ENCODE peak calls at places on chromosomes 4 and X, in six cellular contexts. K is tibial nerve, A is K562, H is upper lobe of right lung, I is uterus, B is fibroblast of lung. J is an unnamed sample.

GRCh38 chrX:44903107-44903506 is 30.1 kb downstream of the KDM6A start:
- DNase-seq in H (no peak), B (peak; percentile 67), A (peak; percentile 18), I (no peak), K (no peak), J (no peak)

GRCh38 chrX:68632491-68632890 is 15.0 kb upstream of the STARD8 start:
- DNase-seq in H (no peak), K (no peak), B (no peak), A (no peak), I (no peak), J (no peak)

GRCh38 chr4:80492761-80493160 is 157.2 kb downstream of the CFAP299 start:
- DNase-seq in I (no peak), B (no peak), K (no peak), H (no peak), A (no peak), J (no peak)

GRCh38 chr4:99610605-99611172 is 36.1 kb downstream of the MTTP start:
- DNase-seq in B (peak; percentile 44), H (no peak), K (no peak), I (no peak), A (no peak), J (no peak)

GRCh38 chr4:110629214-110629754 is 6.4 kb upstream of the PITX2 start:
- DNase-seq in A (no peak), H (no peak), I (no peak), B (no peak), K (no peak), J (no peak)

GRCh38 chr4:137124278-137124932 is 407.9 kb downstream of the PCDH18 start:
- DNase-seq in K (no peak), B (peak; percentile 85), I (no peak), H (no peak), A (no peak), J (no peak)

GRCh38 chrX:24023972-24024664 is 2.9 kb downstream of the KLHL15 start:
- DNase-seq in B (peak; percentile 31), K (peak; percentile 4), A (no peak), I (no peak), H (no peak), J (no peak)

GRCh38 chrX:107766470-107767140 is 9.0 kb downstream of the TSC22D3 start:
- DNase-seq in K (peak; percentile 42), B (peak; percentile 48), I (peak; percentile 71), H (no peak), A (no peak), J (no peak)

GRCh38 chr4:39636786-39637185 is 1.9 kb downstream of the SMIM14 start:
- DNase-seq in H (no peak), B (peak; percentile 47), A (no peak), I (no peak), K (no peak), J (no peak)

GRCh38 chr4:9969526-9970398 is 51.5 kb downstream of the SLC2A9 start:
- DNase-seq in I (no peak), A (no peak), K (no peak), H (no peak), B (no peak), J (no peak)
- TF ChIP-seq CTCF in I (no peak), A (no peak), K (no peak), H (no peak), B (no peak), J (no peak)

GRCh38 chr4:153113838-153114105 is 90.5 kb upstream of the TRIM2 start:
- DNase-seq in K (no peak), A (no peak), B (no peak), H (no peak), I (no peak), J (no peak)
- H3K4me1 ChIP-seq in K (no peaks in the 10 kb centered on the region), A (no peaks in the 10 kb centered on the region), B (peaks cover 10% of the 10 kb centered on the region), H (no peaks in the 10 kb centered on the region), I (no peaks in the 10 kb centered on the region), J (peaks cover 12% of the 10 kb centered on the region)

DNA sequence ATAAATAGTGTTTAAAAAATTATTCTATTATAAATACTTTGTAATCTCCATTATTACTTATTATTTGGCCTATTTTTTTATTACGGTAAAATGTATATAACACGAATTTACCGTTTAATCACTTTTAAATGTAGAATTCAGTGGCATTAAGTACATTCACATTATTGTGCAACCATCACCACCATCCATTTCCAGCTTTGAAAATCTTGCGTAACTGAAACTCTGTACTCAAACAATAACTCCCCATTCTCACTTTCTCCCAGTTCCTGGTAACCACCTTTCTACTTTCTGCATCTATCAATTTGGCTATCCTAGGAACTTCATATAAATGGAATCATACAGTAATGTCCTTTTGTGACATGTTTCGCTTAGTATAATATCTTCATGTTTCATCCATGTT is 45.7 kb downstream of the PASD1 start:
- DNase-seq in K (no peak), B (no peak), I (no peak), H (no peak), A (no peak), J (no peak)
- H3K36me3 ChIP-seq in K (no peaks in the 10 kb centered on the region), B (no peaks in the 10 kb centered on the region), I (no peaks in the 10 kb centered on the region), H (no peaks in the 10 kb centered on the region), A (no peaks in the 10 kb centered on the region), J (no peaks in the 10 kb centered on the region)

GRCh38 chr4:183249854-183250253 is 70.2 kb downstream of the CLDN22 start:
- DNase-seq in B (peak; percentile 58), I (no peak), K (no peak), A (no peak), H (no peak), J (no peak)
- TF ChIP-seq CTCF in B (peak; percentile 49), I (peak; percentile 13), K (peak; percentile 45), A (peak; percentile 43), H (peak; percentile 36), J (peak; percentile 49)

GRCh38 chr4:85496146-85496849 is 21.3 kb downstream of the ARHGAP24 start:
- DNase-seq in H (no peak), K (no peak), I (no peak), A (no peak), B (no peak), J (no peak)

GRCh38 chr4:85500110-85500867 is 25.3 kb downstream of the ARHGAP24 start:
- DNase-seq in I (no peak), K (no peak), H (no peak), A (no peak), B (peak; percentile 82), J (no peak)

GRCh38 chr4:85496933-85497332 is 22.0 kb downstream of the ARHGAP24 start:
- DNase-seq in K (no peak), H (no peak), A (no peak), B (peak; percentile 83), I (no peak), J (no peak)

GRCh38 chr4:85498068-85498733 is 23.3 kb downstream of the ARHGAP24 start:
- DNase-seq in K (no peak), B (peak; percentile 77), I (peak; percentile 28), A (no peak), H (peak; percentile 72), J (no peak)

GRCh38 chr4:85499573-85499972 is 24.6 kb downstream of the ARHGAP24 start:
- DNase-seq in B (no peak), I (no peak), A (no peak), K (no peak), H (no peak), J (no peak)
- H3K4me1 ChIP-seq in B (peaks cover 19% of the 10 kb centered on the region), I (no peaks in the 10 kb centered on the region), A (no peaks in the 10 kb centered on the region), K (no peaks in the 10 kb centered on the region), H (peaks cover 17% of the 10 kb centered on the region), J (peaks cover 38% of the 10 kb centered on the region)

GRCh38 chrX:39518451-39519212 is 579.1 kb downstream of the BCOR start:
- DNase-seq in B (no peak), H (no peak), I (no peak), A (no peak), K (no peak), J (no peak)

GRCh38 chrX:39516399-39516798 is 581.4 kb downstream of the BCOR start:
- DNase-seq in I (no peak), A (no peak), B (no peak), H (no peak), K (no peak), J (no peak)

GRCh38 chrX:39513836-39514235 is 583.9 kb downstream of the BCOR start:
- DNase-seq in H (no peak), K (no peak), A (no peak), B (no peak), I (no peak), J (no peak)

GRCh38 chrX:39519566-39520301 is 578.0 kb downstream of the BCOR start:
- DNase-seq in K (no peak), I (no peak), H (no peak), B (no peak), A (peak; percentile 22), J (no peak)

GRCh38 chrX:39519213-39519544 is 578.6 kb downstream of the BCOR start:
- DNase-seq in K (peak; percentile 15), B (peak; percentile 56), A (no peak), H (no peak), I (peak; percentile 32), J (no peak)
- H3K36me3 ChIP-seq in K (no peaks in the 10 kb centered on the region), B (no peaks in the 10 kb centered on the region), A (no peaks in the 10 kb centered on the region), H (no peaks in the 10 kb centered on the region), I (no peaks in the 10 kb centered on the region), J (no peaks in the 10 kb centered on the region)

GRCh38 chr4:73523126-73523525 is 41.6 kb downstream of the AFM start:
- DNase-seq in B (no peak), I (no peak), K (no peak), A (no peak), H (no peak), J (no peak)
- TF ChIP-seq CTCF in B (no peak), I (no peak), K (no peak), A (no peak), H (no peak), J (no peak)

GRCh38 chr4:87005369-87005689 is 70.5 kb downstream of the AFF1 start:
- DNase-seq in K (no peak), A (no peak), I (no peak), B (peak; percentile 36), H (no peak), J (no peak)

GRCh38 chr4:87009095-87009648 is 74.4 kb downstream of the AFF1 start:
- DNase-seq in K (no peak), B (no peak), I (no peak), H (no peak), A (no peak), J (no peak)

GRCh38 chr4:87006531-87007344 is 71.9 kb downstream of the AFF1 start:
- DNase-seq in I (peak; percentile 90), A (peak; percentile 85), K (peak; percentile 86), B (peak; percentile 96), H (peak; percentile 97), J (peak; percentile 94)

GRCh38 chr4:87005690-87006461 is 71.1 kb downstream of the AFF1 start:
- DNase-seq in A (no peak), I (no peak), H (no peak), B (peak; percentile 18), K (no peak), J (no peak)

DNA sequence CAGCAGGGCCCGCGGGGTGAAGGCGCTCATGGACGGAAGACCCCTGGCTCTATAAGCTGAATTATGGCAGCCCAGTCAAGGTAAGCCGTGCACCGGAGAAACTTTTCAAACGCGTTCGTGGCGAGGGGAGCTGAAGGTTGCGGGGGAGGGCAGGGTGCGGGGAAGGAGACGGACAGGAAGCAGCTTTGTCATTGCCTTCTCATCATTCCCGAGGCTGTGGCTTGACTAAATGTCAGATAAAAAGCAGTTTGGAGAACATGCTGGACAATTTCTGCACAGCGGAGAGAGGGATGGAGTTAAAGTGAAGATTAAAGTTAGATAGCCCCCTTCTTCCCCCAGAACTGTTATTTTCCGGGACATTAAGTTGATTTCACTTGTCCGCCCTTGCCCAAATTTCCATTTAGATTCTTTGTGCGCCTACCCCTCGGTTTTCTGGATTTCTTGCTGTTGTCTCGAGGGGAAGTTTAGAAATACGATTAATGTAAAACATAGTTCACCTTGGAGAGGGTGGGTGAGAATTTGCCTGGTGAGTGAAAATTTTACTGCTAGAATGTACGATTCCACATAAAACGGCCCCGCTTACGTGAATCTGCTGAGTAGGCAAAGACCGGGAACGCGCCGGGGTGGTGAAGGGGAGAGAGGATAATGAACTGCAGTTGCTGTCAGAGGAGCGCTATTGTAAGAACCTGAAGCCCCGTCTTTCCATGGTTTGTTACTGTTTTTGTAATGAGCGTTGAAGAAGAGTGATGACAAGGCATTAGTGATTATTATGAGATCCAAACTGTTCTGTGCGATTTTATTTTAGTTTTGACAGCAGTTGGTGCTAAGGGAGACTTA is 72.8 kb downstream of the AFF1 start:
- DNase-seq in K (peak; percentile 70), B (peak; percentile 59), H (peak; percentile 72), I (peak; percentile 56), A (peak; percentile 56), J (peak; percentile 61)
- H3K4me1 ChIP-seq in K (no peaks in the 10 kb centered on the region), B (peaks cover 6% of the 10 kb centered on the region), H (peaks cover 49% of the 10 kb centered on the region), I (no peaks in the 10 kb centered on the region), A (peaks cover 9% of the 10 kb centered on the region), J (peaks cover 37% of the 10 kb centered on the region)

J was measured in RWPE2.